ENCODE peak calls at places on chromosomes 1 and 21, in five cellular contexts. One of them, this sample, is unnamed.

GRCh38 chr1:153540394-153541361 is at the start of gene S100A5:
- DNase-seq in sigmoid colon: peak; percentile 68
- DNase-seq in cardiac muscle cell: no peak
- DNase-seq in GM06990: no peak
- DNase-seq in IMR-90: peak; percentile 55
- DNase-seq in this sample: peak; percentile 77

GRCh38 chr1:203556047-203556851 is 62.3 kb downstream of the OPTC start:
- DNase-seq in sigmoid colon: peak; percentile 91
- DNase-seq in cardiac muscle cell: peak; percentile 92
- DNase-seq in IMR-90: peak; percentile 85
- DNase-seq in GM06990: no peak
- DNase-seq in this sample: no peak

GRCh38 chr1:14468751-14469150 is 129.7 kb upstream of the KAZN start:
- DNase-seq in IMR-90: no peak
- DNase-seq in sigmoid colon: no peak
- DNase-seq in GM06990: no peak
- DNase-seq in cardiac muscle cell: no peak
- DNase-seq in this sample: no peak

GRCh38 chr1:192477630-192478029 is 97.9 kb upstream of the RGS1 start:
- DNase-seq in GM06990: peak; percentile 17
- DNase-seq in sigmoid colon: no peak
- DNase-seq in cardiac muscle cell: peak; percentile 18
- DNase-seq in IMR-90: peak; percentile 63
- DNase-seq in this sample: peak; percentile 48

GRCh38 chr1:56922070-56922469 is 43.7 kb downstream of the C8B start:
- DNase-seq in sigmoid colon: no peak
- DNase-seq in cardiac muscle cell: no peak
- DNase-seq in IMR-90: no peak
- DNase-seq in GM06990: no peak
- DNase-seq in this sample: no peak

GRCh38 chr1:246959944-246960693 is 28.4 kb upstream of the AHCTF1 start:
- DNase-seq in cardiac muscle cell: no peak
- DNase-seq in IMR-90: no peak
- DNase-seq in sigmoid colon: no peak
- DNase-seq in GM06990: peak; percentile 50
- DNase-seq in this sample: no peak

GRCh38 chr1:178004926-178005391 is 35.1 kb upstream of the SEC16B start:
- DNase-seq in IMR-90: peak; percentile 72
- DNase-seq in GM06990: peak; percentile 30
- DNase-seq in sigmoid colon: no peak
- DNase-seq in cardiac muscle cell: no peak
- DNase-seq in this sample: peak; percentile 68

GRCh38 chr21:16243396-16243795 is 513.6 kb downstream of the USP25 start:
- DNase-seq in IMR-90: no peak
- DNase-seq in cardiac muscle cell: no peak
- DNase-seq in GM06990: no peak
- DNase-seq in sigmoid colon: no peak
- DNase-seq in this sample: no peak

GRCh38 chr1:180266275-180267210 is 36.5 kb downstream of the LHX4 start:
- DNase-seq in IMR-90: no peak
- DNase-seq in sigmoid colon: no peak
- DNase-seq in cardiac muscle cell: no peak
- DNase-seq in GM06990: no peak
- DNase-seq in this sample: no peak

GRCh38 chr21:41069305-41069642 is 98.7 kb upstream of the BACE2 start:
- DNase-seq in IMR-90: no peak
- DNase-seq in cardiac muscle cell: no peak
- DNase-seq in sigmoid colon: no peak
- DNase-seq in GM06990: no peak
- DNase-seq in this sample: no peak

GRCh38 chr1:208203127-208203847 is 40.9 kb downstream of the PLXNA2 start:
- DNase-seq in IMR-90: peak; percentile 46
- DNase-seq in sigmoid colon: no peak
- DNase-seq in GM06990: no peak
- DNase-seq in cardiac muscle cell: no peak
- DNase-seq in this sample: peak; percentile 83

GRCh38 chr1:1162597-1163537 is 10.8 kb upstream of the TTLL10 start:
- DNase-seq in GM06990: no peak
- DNase-seq in IMR-90: no peak
- DNase-seq in cardiac muscle cell: no peak
- DNase-seq in sigmoid colon: no peak
- DNase-seq in this sample: peak; percentile 89

GRCh38 chr1:94883688-94884087 is 43.2 kb downstream of the CNN3 start:
- DNase-seq in cardiac muscle cell: no peak
- DNase-seq in GM06990: no peak
- DNase-seq in sigmoid colon: no peak
- DNase-seq in IMR-90: peak; percentile 66
- DNase-seq in this sample: no peak

GRCh38 chr21:39968010-39968409 is 100.8 kb downstream of the PCP4 start:
- DNase-seq in GM06990: no peak
- DNase-seq in sigmoid colon: no peak
- DNase-seq in IMR-90: no peak
- DNase-seq in cardiac muscle cell: no peak
- DNase-seq in this sample: no peak

DNA sequence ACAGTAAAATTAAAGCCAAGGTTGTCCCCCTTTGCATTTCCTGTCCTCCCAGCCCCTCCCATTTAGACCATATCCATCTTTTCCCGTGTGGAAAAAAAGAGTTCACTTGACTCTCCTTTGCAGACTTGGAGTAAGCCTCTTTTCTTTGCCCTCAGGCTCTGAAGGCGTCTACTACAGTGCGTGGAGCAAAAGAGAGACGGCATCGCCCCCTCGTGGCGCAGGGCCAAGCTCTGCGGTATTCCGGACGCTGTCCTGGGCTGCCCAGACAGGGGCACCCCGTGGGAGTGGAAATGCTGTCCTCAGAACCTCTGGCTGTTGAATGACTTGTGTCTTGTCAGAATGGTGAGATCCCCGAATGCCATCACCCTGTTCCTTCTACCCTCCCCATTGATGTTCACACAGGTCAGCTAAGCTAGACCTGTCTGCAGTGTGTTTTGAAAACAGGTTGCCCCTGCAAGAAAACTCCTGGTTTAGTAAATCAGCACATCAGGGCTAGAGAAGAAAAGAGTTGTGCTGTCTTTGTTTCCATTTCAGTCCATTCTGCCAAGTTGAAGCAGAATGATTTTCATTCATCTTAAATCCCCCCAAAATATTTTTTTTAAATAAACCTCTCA is 12.3 kb upstream of the GJA8 start:
- DNase-seq in IMR-90: peak; percentile 29
- DNase-seq in GM06990: peak; percentile 40
- DNase-seq in sigmoid colon: no peak
- DNase-seq in cardiac muscle cell: peak; percentile 88
- DNase-seq in this sample: peak; percentile 83
- TF ChIP-seq CTCF in IMR-90: peak; percentile 34
- TF ChIP-seq CTCF in GM06990: peak; percentile 88
- TF ChIP-seq CTCF in sigmoid colon: no peak
- TF ChIP-seq CTCF in cardiac muscle cell: peak; percentile 73
- TF ChIP-seq CTCF in this sample: peak; percentile 81

GRCh38 chr1:63318255-63319068 is 3.9 kb upstream of the FOXD3 start:
- DNase-seq in sigmoid colon: no peak
- DNase-seq in IMR-90: no peak
- DNase-seq in GM06990: no peak
- DNase-seq in cardiac muscle cell: no peak
- DNase-seq in this sample: no peak

GRCh38 chr1:63316540-63316939 is 5.8 kb upstream of the FOXD3 start:
- DNase-seq in cardiac muscle cell: no peak
- DNase-seq in sigmoid colon: no peak
- DNase-seq in GM06990: no peak
- DNase-seq in IMR-90: no peak
- DNase-seq in this sample: no peak

GRCh38 chr1:63319069-63320023 is 3.0 kb upstream of the FOXD3 start:
- DNase-seq in IMR-90: no peak
- DNase-seq in GM06990: no peak
- DNase-seq in cardiac muscle cell: no peak
- DNase-seq in sigmoid colon: no peak
- DNase-seq in this sample: no peak

GRCh38 chr1:63317007-63317813 is 5.2 kb upstream of the FOXD3 start:
- DNase-seq in IMR-90: peak; percentile 41
- DNase-seq in GM06990: peak; percentile 83
- DNase-seq in cardiac muscle cell: peak; percentile 64
- DNase-seq in sigmoid colon: peak; percentile 80
- DNase-seq in this sample: peak; percentile 84

DNA sequence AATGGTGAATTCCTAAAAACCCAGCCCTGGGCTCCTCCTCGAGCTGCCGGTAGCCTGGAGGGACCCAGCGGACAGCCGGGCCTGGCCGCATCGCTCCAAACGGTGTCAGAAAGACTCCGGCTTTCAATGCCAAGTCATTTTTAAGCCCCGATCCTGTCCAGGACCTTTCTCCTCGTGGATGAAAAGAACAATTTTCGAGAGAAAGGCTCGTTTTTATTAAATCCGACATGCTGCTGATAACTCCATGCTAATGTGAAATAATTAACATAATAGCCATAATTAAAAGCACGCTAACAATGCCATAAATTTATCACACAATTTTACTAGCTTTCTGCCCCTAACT is 4.6 kb upstream of the FOXD3 start:
- DNase-seq in IMR-90: no peak
- DNase-seq in GM06990: no peak
- DNase-seq in cardiac muscle cell: no peak
- DNase-seq in sigmoid colon: no peak
- DNase-seq in this sample: no peak
- H3K4me3 ChIP-seq in IMR-90: peak overlapping the region; percentile 21
- H3K4me3 ChIP-seq in GM06990: peak overlapping the region; percentile 62
- H3K4me3 ChIP-seq in cardiac muscle cell: peak overlapping the region; percentile 27
- H3K4me3 ChIP-seq in sigmoid colon: peak overlapping the region; percentile 47
- H3K4me3 ChIP-seq in this sample: peak overlapping the region; percentile 46

GRCh38 chr1:18109756-18110597 is 2.4 kb downstream of the IGSF21 start:
- DNase-seq in IMR-90: no peak
- DNase-seq in sigmoid colon: no peak
- DNase-seq in cardiac muscle cell: peak; percentile 36
- DNase-seq in GM06990: no peak
- DNase-seq in this sample: no peak
- TF ChIP-seq CTCF in IMR-90: no peak
- TF ChIP-seq CTCF in sigmoid colon: no peak
- TF ChIP-seq CTCF in cardiac muscle cell: no peak
- TF ChIP-seq CTCF in GM06990: peak; percentile 22
- TF ChIP-seq CTCF in this sample: no peak

GRCh38 chr1:99674115-99674514 is 28.2 kb downstream of the PALMD start:
- DNase-seq in sigmoid colon: no peak
- DNase-seq in GM06990: no peak
- DNase-seq in cardiac muscle cell: no peak
- DNase-seq in IMR-90: no peak
- DNase-seq in this sample: no peak
- H3K4me3 ChIP-seq in sigmoid colon: no peak overlapping the region
- H3K4me3 ChIP-seq in GM06990: no peak overlapping the region
- H3K4me3 ChIP-seq in cardiac muscle cell: no peak overlapping the region
- H3K4me3 ChIP-seq in IMR-90: no peak overlapping the region
- H3K4me3 ChIP-seq in this sample: no peak overlapping the region

GRCh38 chr1:85884372-85885035 is 176.3 kb upstream of the ZNHIT6 start:
- DNase-seq in sigmoid colon: no peak
- DNase-seq in cardiac muscle cell: peak; percentile 34
- DNase-seq in GM06990: no peak
- DNase-seq in IMR-90: peak; percentile 48
- DNase-seq in this sample: peak; percentile 33
- TF ChIP-seq CTCF in sigmoid colon: no peak
- TF ChIP-seq CTCF in cardiac muscle cell: peak; percentile 57
- TF ChIP-seq CTCF in GM06990: peak; percentile 16
- TF ChIP-seq CTCF in IMR-90: peak; percentile 65
- TF ChIP-seq CTCF in this sample: peak; percentile 62

GRCh38 chr1:201739492-201740085 is 89.4 kb upstream of the IPO9 start:
- DNase-seq in IMR-90: no peak
- DNase-seq in sigmoid colon: peak; percentile 88
- DNase-seq in cardiac muscle cell: peak; percentile 90
- DNase-seq in GM06990: no peak
- DNase-seq in this sample: peak; percentile 86

GRCh38 chr1:201740086-201740541 is 88.8 kb upstream of the IPO9 start:
- DNase-seq in IMR-90: no peak
- DNase-seq in GM06990: no peak
- DNase-seq in sigmoid colon: no peak
- DNase-seq in cardiac muscle cell: peak; percentile 47
- DNase-seq in this sample: no peak

GRCh38 chr1:201737350-201738060 is 91.5 kb upstream of the IPO9 start:
- DNase-seq in cardiac muscle cell: peak; percentile 53
- DNase-seq in GM06990: no peak
- DNase-seq in sigmoid colon: peak; percentile 91
- DNase-seq in IMR-90: peak; percentile 92
- DNase-seq in this sample: no peak

GRCh38 chr1:201740609-201741231 is 88.2 kb upstream of the IPO9 start:
- DNase-seq in IMR-90: no peak
- DNase-seq in sigmoid colon: peak; percentile 79
- DNase-seq in GM06990: no peak
- DNase-seq in cardiac muscle cell: no peak
- DNase-seq in this sample: no peak

DNA sequence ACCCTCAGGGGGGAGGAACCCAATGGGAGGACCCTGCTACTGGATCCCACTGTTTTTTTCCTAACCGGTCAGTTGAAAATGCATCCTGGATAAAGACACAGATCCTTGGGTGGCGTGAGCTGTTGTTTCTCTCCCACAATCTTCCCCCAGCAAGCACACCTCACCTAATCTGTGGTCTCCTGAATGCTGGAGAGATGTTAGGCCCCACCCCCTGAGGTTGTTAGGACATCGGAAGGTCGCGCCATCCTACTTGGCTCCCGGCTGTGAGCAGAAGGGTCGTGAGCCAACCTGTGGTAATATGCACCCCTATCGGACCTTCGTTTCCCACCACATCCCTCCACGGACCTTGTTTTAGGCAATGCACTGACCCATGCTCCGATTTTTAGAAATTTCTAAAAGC is 89.9 kb upstream of the IPO9 start:
- DNase-seq in sigmoid colon: no peak
- DNase-seq in GM06990: no peak
- DNase-seq in cardiac muscle cell: peak; percentile 61
- DNase-seq in IMR-90: no peak
- DNase-seq in this sample: no peak
- H3K4me3 ChIP-seq in sigmoid colon: peak overlapping the region; percentile 54
- H3K4me3 ChIP-seq in GM06990: no peak overlapping the region
- H3K4me3 ChIP-seq in cardiac muscle cell: peak overlapping the region; percentile 96
- H3K4me3 ChIP-seq in IMR-90: no peak overlapping the region
- H3K4me3 ChIP-seq in this sample: peak overlapping the region; percentile 76

GRCh38 chr1:41492341-41492848 is 7.9 kb upstream of the EDN2 start:
- DNase-seq in sigmoid colon: no peak
- DNase-seq in GM06990: no peak
- DNase-seq in IMR-90: no peak
- DNase-seq in cardiac muscle cell: peak; percentile 34
- DNase-seq in this sample: peak; percentile 49
- TF ChIP-seq CTCF in sigmoid colon: no peak
- TF ChIP-seq CTCF in GM06990: peak; percentile 77
- TF ChIP-seq CTCF in IMR-90: peak; percentile 44
- TF ChIP-seq CTCF in cardiac muscle cell: peak; percentile 60
- TF ChIP-seq CTCF in this sample: peak; percentile 52